ENCODE peak calls at places on chromosome 18, in four cellular contexts. N, Q, E and T are unnamed samples.
A peak's percentile ranks its signal among the peaks of the same experiment; 100 is the strongest.

GRCh38 chr18:25289040-25289631 is 62.8 kb downstream of the ZNF521 start:
- DNase-seq in Q (no peak), N (no peak), E (no peak), T (no peak)

GRCh38 chr18:24187689-24188088 is 48.8 kb downstream of the CABYR start:
- DNase-seq in Q (no peak), E (no peak), N (no peak), T (no peak)

GRCh38 chr18:60196818-60197217 is 175.8 kb downstream of the MC4R start:
- DNase-seq in E (no peak), N (no peak), Q (no peak), T (no peak)

GRCh38 chr18:5768454-5768853 is 126.9 kb downstream of the TMEM200C start:
- DNase-seq in Q (no peak), E (no peak), N (no peak), T (no peak)

GRCh38 chr18:22961156-22961555 is 28.0 kb downstream of the RBBP8 start:
- DNase-seq in Q (no peak), N (no peak), E (no peak), T (no peak)

GRCh38 chr18:7630731-7631442 is 63.8 kb downstream of the PTPRM start:
- DNase-seq in N (no peak), E (no peak), Q (no peak), T (no peak)

GRCh38 chr18:43760010-43760409 is 482.7 kb upstream of the SYT4 start:
- DNase-seq in Q (no peak), E (no peak), N (no peak), T (no peak)

GRCh38 chr18:24846133-24846532 is 385.7 kb downstream of the HRH4 start:
- DNase-seq in N (no peak), E (no peak), Q (no peak), T (no peak)

GRCh38 chr18:58222439-58223125 is 178.6 kb downstream of the NEDD4L start:
- DNase-seq in N (no peak), E (no peak), Q (no peak), T (no peak)
- H3K4me3 ChIP-seq in N (no peak overlapping the region), E (no peak overlapping the region), Q (no peak overlapping the region), T (no peak overlapping the region)

GRCh38 chr18:56202567-56203136 is 435.7 kb downstream of the TXNL1 start:
- DNase-seq in N (no peak), Q (no peak), E (no peak), T (no peak)

GRCh38 chr18:56200381-56200831 is 438.0 kb downstream of the TXNL1 start:
- DNase-seq in E (no peak), Q (no peak), N (no peak), T (no peak)

GRCh38 chr18:56197460-56197859 is 440.9 kb downstream of the TXNL1 start:
- DNase-seq in Q (no peak), N (no peak), E (no peak), T (no peak)

GRCh38 chr18:56196495-56197225 is 441.7 kb downstream of the TXNL1 start:
- DNase-seq in Q (no peak), E (no peak), N (no peak), T (no peak)

DNA sequence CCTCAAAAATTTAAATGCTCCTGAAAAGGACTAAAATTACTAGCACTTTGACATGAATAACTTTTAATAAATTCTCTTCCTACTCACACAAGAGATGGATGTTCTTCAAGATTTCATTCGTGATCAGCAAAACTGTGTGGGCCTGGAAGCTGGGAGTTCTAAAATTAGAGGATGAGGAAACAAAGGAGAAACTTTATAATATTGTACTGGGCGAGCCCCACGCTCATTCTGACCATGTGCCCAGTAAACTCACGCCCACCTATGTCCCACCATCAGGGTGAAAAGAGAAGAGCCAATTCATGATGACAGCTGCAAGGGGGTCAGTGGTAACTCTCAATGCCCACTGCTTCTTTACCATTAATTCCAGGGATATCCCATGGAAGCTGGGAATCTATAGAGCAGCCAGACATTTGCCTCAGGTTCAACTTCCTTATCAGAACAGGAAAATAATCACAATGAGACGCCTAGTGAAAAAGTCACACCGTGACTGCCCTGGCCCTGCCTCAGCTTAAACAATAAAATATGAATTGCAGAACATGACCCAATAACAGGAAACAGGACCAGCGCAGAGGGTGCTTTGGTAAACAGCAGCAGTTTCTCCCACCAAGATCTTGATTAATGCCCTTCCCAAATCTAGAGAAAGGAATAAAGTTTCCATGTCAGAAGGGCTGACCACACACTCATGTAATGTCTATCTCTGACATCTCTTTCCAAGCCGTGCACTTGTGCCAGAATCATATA is 438.6 kb downstream of the TXNL1 start:
- DNase-seq in E (no peak), Q (no peak), N (no peak), T (no peak)
- H3K4me1 ChIP-seq in E (peaks cover 11% of the 10 kb centered on the region), Q (no peaks in the 10 kb centered on the region), N (no peaks in the 10 kb centered on the region), T (no peaks in the 10 kb centered on the region)

DNA sequence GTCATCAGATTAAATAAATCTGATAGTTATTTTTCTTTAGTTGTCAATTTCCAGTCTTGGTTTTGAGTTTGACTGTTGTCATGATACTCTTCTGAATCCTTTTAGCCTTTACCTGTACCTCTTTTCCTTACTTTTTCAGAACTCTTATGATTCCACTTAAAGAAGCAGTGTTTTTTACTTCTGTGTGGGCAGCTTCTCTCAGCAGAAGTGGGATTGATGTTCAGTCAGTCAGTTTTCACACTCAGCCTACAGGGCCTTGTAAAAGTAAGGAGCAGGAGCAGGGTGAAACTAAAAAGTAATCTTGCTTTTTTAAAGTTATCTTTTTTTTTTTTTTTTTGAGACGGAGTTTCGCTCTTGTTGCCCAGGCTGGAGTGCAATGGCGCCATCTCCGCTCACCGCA is 75.1 kb downstream of the HAUS1 start:
- DNase-seq in N (no peak), Q (no peak), E (no peak), T (no peak)
- H3K4me3 ChIP-seq in N (no peak overlapping the region), Q (no peak overlapping the region), E (no peak overlapping the region), T (no peak overlapping the region)

DNA sequence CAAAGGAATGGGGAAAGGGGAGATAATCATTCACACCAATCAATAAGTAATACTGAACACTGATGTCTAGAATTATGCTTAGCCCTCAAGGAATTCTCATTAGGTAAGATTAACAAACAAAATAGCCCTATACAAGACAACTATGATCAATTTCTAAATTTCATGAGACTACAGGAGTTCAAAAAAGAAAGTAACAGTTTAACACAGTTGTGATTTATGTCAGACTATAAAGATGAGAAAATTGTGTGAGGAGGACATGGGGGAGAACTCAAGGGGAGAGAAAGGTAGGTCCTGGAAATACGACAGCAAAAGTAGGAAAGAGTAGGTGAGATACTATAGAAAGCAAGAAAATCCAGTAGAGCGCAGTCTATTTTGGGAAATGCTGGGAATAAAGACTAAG is 14.9 kb downstream of the ROCK1 start:
- DNase-seq in N (no peak), Q (no peak), E (no peak), T (no peak)
- H3K4me1 ChIP-seq in N (peaks cover 48% of the 10 kb centered on the region), Q (peaks cover 3% of the 10 kb centered on the region), E (peaks cover 7% of the 10 kb centered on the region), T (peaks cover 4% of the 10 kb centered on the region)

GRCh38 chr18:36947820-36948348 is 119.0 kb downstream of the KIAA1328 start:
- DNase-seq in N (no peak), Q (no peak), E (no peak), T (no peak)
- H3K4me3 ChIP-seq in N (no peak overlapping the region), Q (no peak overlapping the region), E (no peak overlapping the region), T (no peak overlapping the region)

DNA sequence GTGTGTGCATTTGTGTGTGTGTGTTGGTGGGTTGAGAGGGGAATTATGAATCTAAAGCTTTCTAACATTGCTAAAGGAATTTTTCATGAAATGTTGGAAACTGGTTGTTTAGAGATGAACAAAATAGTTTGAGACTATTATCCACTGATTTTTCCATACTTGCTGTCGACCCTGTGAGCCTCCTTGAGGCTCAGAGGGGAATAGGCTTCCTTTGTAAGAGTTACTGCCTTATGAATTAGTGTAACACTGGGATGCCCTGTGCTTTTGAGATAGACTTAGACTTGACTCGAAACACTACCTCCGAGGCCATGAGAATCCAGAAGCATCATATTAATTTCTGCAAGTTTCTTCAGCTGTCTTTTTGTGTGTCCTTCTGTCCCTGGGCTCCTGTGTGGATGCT is 37.9 kb downstream of the AQP4 start:
- DNase-seq in N (no peak), E (no peak), Q (no peak), T (no peak)
- H3K4me1 ChIP-seq in N (no peaks in the 10 kb centered on the region), E (no peaks in the 10 kb centered on the region), Q (no peaks in the 10 kb centered on the region), T (no peaks in the 10 kb centered on the region)

GRCh38 chr18:35024196-35024595 is 17.0 kb upstream of the MAPRE2 start:
- DNase-seq in N (no peak), Q (no peak), E (no peak), T (no peak)

GRCh38 chr18:35024965-35025364 is 16.2 kb upstream of the MAPRE2 start:
- DNase-seq in N (no peak), E (peak; percentile 73), Q (no peak), T (peak; percentile 86)

GRCh38 chr18:35028556-35028955 is 12.7 kb upstream of the MAPRE2 start:
- DNase-seq in Q (no peak), N (no peak), E (no peak), T (no peak)

GRCh38 chr18:35027206-35027605 is 14.0 kb upstream of the MAPRE2 start:
- DNase-seq in Q (no peak), N (no peak), E (no peak), T (no peak)

GRCh38 chr18:35026407-35027061 is 14.7 kb upstream of the MAPRE2 start:
- DNase-seq in E (no peak), N (peak; percentile 49), Q (no peak), T (no peak)
- H3K4me3 ChIP-seq in E (no peak overlapping the region), N (no peak overlapping the region), Q (no peak overlapping the region), T (no peak overlapping the region)

GRCh38 chr18:48550101-48550729 is 11.4 kb downstream of the CTIF start:
- DNase-seq in N (no peak), Q (no peak), E (no peak), T (no peak)
- H3K4me1 ChIP-seq in N (no peaks in the 10 kb centered on the region), Q (no peaks in the 10 kb centered on the region), E (peaks cover 31% of the 10 kb centered on the region), T (peaks cover 6% of the 10 kb centered on the region)

GRCh38 chr18:48342588-48342987 is 66.6 kb downstream of the ZBTB7C start:
- DNase-seq in Q (no peak), N (no peak), E (no peak), T (no peak)
- H3K4me3 ChIP-seq in Q (no peak overlapping the region), N (no peak overlapping the region), E (no peak overlapping the region), T (no peak overlapping the region)

DNA sequence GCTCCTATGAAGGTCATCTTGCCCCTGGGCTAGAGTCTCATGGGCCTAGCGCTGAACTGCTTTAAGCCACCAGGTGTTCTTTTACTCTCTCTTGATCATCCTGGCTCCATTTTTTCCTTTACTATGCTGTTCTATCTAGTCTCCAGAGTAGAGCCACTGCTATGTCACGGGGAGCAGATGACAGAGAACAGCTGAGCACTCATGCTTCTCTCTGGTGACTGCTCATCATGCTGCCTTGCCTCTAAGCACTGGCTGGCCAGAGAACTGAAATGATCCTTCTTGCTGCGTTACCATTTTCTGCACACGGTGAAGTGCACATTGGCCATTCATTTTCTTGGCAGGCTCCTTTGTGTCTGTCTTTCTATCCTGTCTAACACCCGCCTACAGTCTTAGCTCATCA is 86.0 kb downstream of the KCTD1 start:
- DNase-seq in N (no peak), E (no peak), Q (no peak), T (no peak)
- H3K4me1 ChIP-seq in N (no peaks in the 10 kb centered on the region), E (peaks cover 7% of the 10 kb centered on the region), Q (no peaks in the 10 kb centered on the region), T (no peaks in the 10 kb centered on the region)